ENCODE peak calls at places on chromosome X, in nine cellular contexts. K is left ventricle myocardium superior; M is NAMALWA; G is esophagus squamous epithelium; X is neural crest cell; L is stomach; R is effector memory CD4-positive, alpha-beta T cell; A is GM13976; I is right lobe of liver. Q is an unnamed sample.

GRCh38 chrX:4572652-4573051 is 859.2 kb upstream of the PRKX start:
- DNase-seq in I (no peak), R (no peak), L (no peak), X (no peak), K (no peak), G (no peak), A (no peak), M (no peak), Q (no peak)

GRCh38 chrX:3299626-3300025 is 46.8 kb downstream of the MXRA5 start:
- DNase-seq in M (no peak), R (no peak), A (no peak), X (no peak), K (no peak), G (no peak), I (no peak), L (no peak), Q (no peak)

GRCh38 chrX:67544871-67545771 is 1.3 kb downstream of the AR start:
- DNase-seq in K (peak), G (no peak), L (no peak), A (no peak), X (peak), I (no peak), M (no peak), R (no peak), Q (peak)

GRCh38 chrX:17067534-17067933 is 121.1 kb downstream of the REPS2 start:
- DNase-seq in I (no peak), A (no peak), R (no peak), L (no peak), G (no peak), K (no peak), M (no peak), X (no peak), Q (no peak)

GRCh38 chrX:46713672-46714487 is 45.0 kb downstream of the SLC9A7 start:
- DNase-seq in X (no peak), M (peak), L (no peak), I (no peak), K (no peak), G (no peak), R (no peak), A (peak), Q (no peak)

GRCh38 chrX:76453737-76454406 is 26.4 kb downstream of the MAGEE1 start:
- DNase-seq in L (no peak), K (no peak), I (no peak), A (no peak), M (no peak), G (no peak), R (no peak), X (no peak), Q (peak)

GRCh38 chrX:147848009-147848408 is 63.7 kb upstream of the FMR1 start:
- DNase-seq in A (no peak), K (no peak), R (no peak), M (no peak), G (no peak), L (no peak), I (no peak), X (no peak), Q (no peak)

GRCh38 chrX:102651968-102652744 is 873 bp downstream of the GPRASP1 start:
- DNase-seq in I (peak), A (peak), K (peak), R (peak), X (peak), L (no peak), G (no peak), M (no peak), Q (peak)

GRCh38 chrX:150205011-150205410 is 158.1 kb upstream of the MAMLD1 start:
- DNase-seq in M (no peak), A (no peak), G (no peak), R (no peak), I (peak), K (no peak), L (peak), X (no peak), Q (peak)

GRCh38 chrX:113305496-113305895 is 464.9 kb upstream of the AMOT start:
- DNase-seq in M (no peak), L (no peak), R (no peak), I (no peak), A (no peak), X (no peak), K (no peak), G (no peak), Q (no peak)

GRCh38 chrX:49199906-49200771 is at the start of gene SYP:
- DNase-seq in X (peak), M (peak), R (peak), I (peak), K (peak), G (peak), L (peak), A (peak), Q (peak)

GRCh38 chrX:110692876-110693275 is 102.7 kb downstream of the CHRDL1 start:
- DNase-seq in G (no peak), A (no peak), X (no peak), M (no peak), I (no peak), R (no peak), K (no peak), L (no peak), Q (no peak)

GRCh38 chrX:57977992-57978391 is 67.7 kb upstream of the ZXDA start:
- DNase-seq in K (no peak), I (no peak), X (no peak), R (no peak), A (no peak), L (no peak), M (peak), G (no peak), Q (no peak)

GRCh38 chrX:110331444-110332025 is 13.7 kb upstream of the AMMECR1 start:
- DNase-seq in M (no peak), A (no peak), I (no peak), L (no peak), R (no peak), X (no peak), K (no peak), G (no peak), Q (no peak)

GRCh38 chrX:125439194-125439849 is 119.7 kb downstream of the TEX13C start:
- DNase-seq in G (no peak), X (no peak), L (no peak), M (no peak), I (no peak), K (no peak), A (no peak), R (no peak), Q (no peak)

GRCh38 chrX:71282514-71283408 is 674 bp upstream of the NONO start:
- DNase-seq in A (peak), X (no peak), G (no peak), M (no peak), L (no peak), I (no peak), K (no peak), R (no peak), Q (no peak)

GRCh38 chrX:17009856-17010650 is 63.6 kb downstream of the REPS2 start:
- DNase-seq in M (no peak), X (no peak), K (no peak), A (no peak), L (no peak), R (no peak), I (no peak), G (no peak), Q (peak)

GRCh38 chrX:136773649-136774048 is 7.1 kb downstream of the ARHGEF6 start:
- DNase-seq in M (no peak), A (no peak), R (no peak), I (no peak), K (no peak), L (no peak), X (no peak), G (no peak), Q (no peak)

GRCh38 chrX:97401154-97401553 is 517.4 kb downstream of the RPA4 start:
- DNase-seq in K (no peak), L (no peak), M (no peak), I (no peak), R (no peak), X (no peak), A (no peak), G (no peak), Q (no peak)

GRCh38 chrX:75038925-75039324 is 113.7 kb upstream of the NEXMIF start:
- DNase-seq in A (peak), R (no peak), L (no peak), K (no peak), X (no peak), G (no peak), M (peak), I (no peak), Q (no peak)

GRCh38 chrX:125306335-125306866 is 13.3 kb upstream of the TEX13C start:
- DNase-seq in L (no peak), G (no peak), I (no peak), A (no peak), M (no peak), X (no peak), K (no peak), R (no peak), Q (no peak)